ENCODE peak calls at places on chromosomes 16 and 17, in nine cellular contexts. D is ascending aorta, V is fibroblast of lung, K is fibroblast of pulmonary artery, Z is left ventricle myocardium inferior, E is endodermal cell, S is GM12865, L is choroid plexus epithelial cell, N is GM12878. U is an unnamed sample.

GRCh38 chr16:48498761-48499600 is 111.0 kb downstream of the N4BP1 start:
- DNase-seq in D (no peak), V (peak; percentile 96), K (peak; percentile 96), N (no peak), E (no peak), Z (no peak), L (peak; percentile 94), S (no peak), U (peak; percentile 95)

GRCh38 chr16:50309527-50310307 is 43.4 kb downstream of the ADCY7 start:
- DNase-seq in V (no peak), N (no peak), E (peak; percentile 59), S (no peak), K (no peak), L (no peak), Z (no peak), D (no peak), U (peak; percentile 21)

GRCh38 chr17:83099570-83100181 is 20.3 kb downstream of the METRNL start:
- DNase-seq in D (no peak), N (no peak), V (peak; percentile 20), Z (no peak), E (no peak), L (peak; percentile 37), K (no peak), S (no peak), U (no peak)

GRCh38 chr16:440627-441026 is 15.2 kb downstream of the RAB11FIP3 start:
- DNase-seq in K (no peak), L (no peak), N (no peak), V (no peak), Z (no peak), S (no peak), D (no peak), E (no peak), U (no peak)

GRCh38 chr17:42429726-42430464 is 6.8 kb upstream of the CAVIN1 start:
- DNase-seq in E (peak; percentile 64), N (no peak), K (no peak), V (no peak), Z (no peak), S (no peak), D (no peak), L (no peak), U (no peak)

GRCh38 chr17:60863892-60864673 is 186.4 kb downstream of the BCAS3 start:
- DNase-seq in N (no peak), D (no peak), K (peak; percentile 20), Z (no peak), V (peak; percentile 28), L (peak; percentile 28), S (peak; percentile 34), E (no peak), U (no peak)

GRCh38 chr17:65027305-65027704 is 29.2 kb downstream of the GNA13 start:
- DNase-seq in L (peak; percentile 77), K (peak; percentile 88), S (peak; percentile 81), D (no peak), N (peak; percentile 45), V (peak; percentile 69), E (peak; percentile 82), Z (no peak), U (peak; percentile 85)

GRCh38 chr17:77597421-77598240 is 360.9 kb upstream of the TNRC6C start:
- DNase-seq in V (no peak), S (no peak), E (no peak), N (no peak), L (no peak), Z (no peak), D (no peak), K (no peak), U (no peak)

GRCh38 chr16:851871-852270 is 51.3 kb upstream of the GNG13 start:
- DNase-seq in Z (no peak), E (no peak), L (no peak), D (no peak), V (no peak), S (no peak), K (no peak), N (no peak), U (no peak)

GRCh38 chr16:632486-633335 is 1.9 kb downstream of the WFIKKN1 start:
- DNase-seq in L (no peak), K (no peak), V (no peak), E (no peak), S (no peak), D (no peak), N (no peak), Z (no peak), U (no peak)

GRCh38 chr16:24853830-24854229 is 8.1 kb downstream of the SLC5A11 start:
- DNase-seq in D (no peak), K (peak; percentile 72), V (peak; percentile 36), Z (peak; percentile 19), E (no peak), L (peak; percentile 70), N (no peak), S (no peak), U (peak; percentile 54)

GRCh38 chr17:43661699-43662431 is at the start of gene MEOX1:
- DNase-seq in S (peak; percentile 82), Z (no peak), E (peak; percentile 66), N (peak; percentile 79), V (peak; percentile 71), D (no peak), L (peak; percentile 70), K (peak; percentile 54), U (peak; percentile 64)

DNA sequence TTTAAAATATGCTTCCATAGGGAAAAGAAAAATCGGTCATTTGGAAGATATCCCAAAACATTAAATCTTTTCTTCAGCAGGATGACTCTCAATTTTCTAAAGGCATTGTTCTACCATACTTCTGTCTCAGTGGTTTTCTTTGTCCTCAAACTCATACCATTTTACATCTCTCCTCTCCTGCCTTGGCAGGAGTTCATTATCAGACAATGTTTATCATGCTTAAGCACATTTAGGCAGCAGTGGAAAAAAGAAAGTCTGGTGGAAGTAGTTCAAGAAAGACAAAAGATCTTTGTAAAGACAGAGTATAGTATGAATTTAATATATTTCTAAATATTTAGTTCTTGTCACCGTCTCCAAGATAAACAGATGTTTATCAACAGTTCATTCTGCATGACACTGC is 68.2 kb downstream of the CDK12 start:
- DNase-seq in V (no peak), D (no peak), N (no peak), Z (no peak), S (no peak), K (no peak), E (no peak), L (no peak), U (no peak)
- H3K4me3 ChIP-seq in V (no peak overlapping the region), D (no peak overlapping the region), N (no peak overlapping the region), Z (no peak overlapping the region), S (no peak overlapping the region), K (no peak overlapping the region), E (no peak overlapping the region), L (no peak overlapping the region), U (no peak overlapping the region)

GRCh38 chr16:86590501-86591144 is 12.3 kb downstream of the FOXL1 start:
- DNase-seq in E (no peak), L (peak; percentile 79), Z (no peak), N (no peak), S (no peak), K (peak; percentile 93), D (no peak), V (peak; percentile 89), U (peak; percentile 97)

GRCh38 chr16:86587487-86587886 is 9.1 kb downstream of the FOXL1 start:
- DNase-seq in K (no peak), L (no peak), V (no peak), E (no peak), D (no peak), S (no peak), Z (no peak), N (no peak), U (no peak)

GRCh38 chr16:86594712-86595111 is 16.4 kb downstream of the FOXL1 start:
- DNase-seq in D (no peak), S (no peak), E (no peak), N (no peak), Z (no peak), L (no peak), V (peak; percentile 39), K (no peak), U (no peak)

GRCh38 chr16:86593913-86594312 is 15.6 kb downstream of the FOXL1 start:
- DNase-seq in K (no peak), E (no peak), V (no peak), N (no peak), D (no peak), S (no peak), L (no peak), Z (no peak), U (no peak)

GRCh38 chr16:86591270-86591669 is 12.9 kb downstream of the FOXL1 start:
- DNase-seq in E (no peak), L (no peak), Z (no peak), V (no peak), D (no peak), S (no peak), K (no peak), N (no peak), U (no peak)
- H3K4me3 ChIP-seq in E (no peak overlapping the region), L (no peak overlapping the region), Z (no peak overlapping the region), V (no peak overlapping the region), D (no peak overlapping the region), S (no peak overlapping the region), K (no peak overlapping the region), N (no peak overlapping the region), U (no peak overlapping the region)

DNA sequence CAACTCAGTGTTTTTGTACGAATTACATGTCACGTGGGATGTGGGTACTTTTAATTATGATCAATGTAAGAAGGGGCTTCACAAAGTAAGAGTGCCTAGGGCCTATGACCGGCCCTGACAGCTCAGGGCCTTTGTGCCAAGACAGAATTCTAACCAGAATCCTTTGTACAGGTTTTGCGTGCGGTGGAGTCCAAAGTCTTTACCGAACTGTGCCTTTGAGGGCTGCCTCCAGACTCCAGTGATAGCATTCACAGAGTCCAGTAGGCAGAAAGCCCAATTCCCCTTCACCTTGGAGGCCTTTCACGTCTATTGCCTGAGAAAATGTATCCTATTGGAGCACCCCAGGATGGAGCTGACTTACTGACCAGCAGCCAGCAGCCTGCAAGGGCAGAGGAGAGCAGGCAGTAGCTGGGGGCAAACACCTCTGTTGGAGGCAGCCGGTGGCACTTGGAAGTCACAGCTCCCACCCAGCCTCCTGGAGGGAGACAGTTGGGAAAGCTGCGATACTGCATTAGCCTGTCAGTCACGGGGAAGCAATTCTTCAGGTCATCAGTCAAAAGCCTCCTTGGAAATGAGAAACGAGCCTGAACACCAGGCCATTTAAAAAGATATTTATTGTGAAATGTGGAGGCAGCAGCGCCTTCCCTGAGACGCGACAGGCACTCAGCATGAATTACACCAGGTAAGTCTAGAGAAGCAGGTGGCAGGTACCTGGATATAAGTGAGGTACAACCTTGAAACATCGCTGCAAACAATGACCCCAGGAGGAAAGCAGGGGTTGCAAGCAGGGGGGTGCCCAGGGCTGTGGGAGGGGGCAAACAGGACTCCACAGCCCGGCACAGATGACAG is 98.1 kb upstream of the CDYL2 start:
- DNase-seq in Z (no peak), L (no peak), D (no peak), E (peak; percentile 24), K (no peak), V (no peak), S (no peak), N (no peak), U (no peak)
- H3K4me3 ChIP-seq in Z (no peak overlapping the region), L (no peak overlapping the region), D (no peak overlapping the region), E (no peak overlapping the region), K (no peak overlapping the region), V (no peak overlapping the region), S (no peak overlapping the region), N (no peak overlapping the region), U (no peak overlapping the region)

DNA sequence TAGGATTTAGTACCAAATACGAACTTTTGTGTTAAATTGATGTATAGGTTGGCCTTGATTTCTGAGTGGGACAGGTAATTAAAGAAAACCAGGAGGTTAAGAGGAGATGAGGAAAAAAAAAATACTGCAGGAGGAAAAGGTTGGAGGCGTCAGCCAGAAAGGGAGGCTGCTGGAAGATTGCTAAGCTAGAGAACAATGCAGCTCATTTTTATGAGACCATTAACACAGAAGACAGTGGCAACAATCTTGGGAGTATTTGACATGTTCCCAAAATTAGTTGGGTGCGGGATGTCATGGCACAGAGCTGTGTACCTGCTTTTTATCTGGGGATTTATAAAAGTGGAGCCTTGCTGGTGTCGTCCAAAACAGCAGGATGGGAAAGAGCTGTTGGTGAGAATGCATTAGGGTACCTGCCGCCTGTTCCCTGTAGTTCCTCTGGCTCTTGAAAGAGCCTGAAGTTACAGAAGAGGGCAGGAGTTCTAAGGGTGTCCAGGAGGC is 229.3 kb downstream of the RBFOX1 start:
- DNase-seq in L (no peak), N (no peak), D (no peak), Z (no peak), E (no peak), S (no peak), V (no peak), K (no peak), U (no peak)
- H3K4me3 ChIP-seq in L (no peak overlapping the region), N (no peak overlapping the region), D (no peak overlapping the region), Z (no peak overlapping the region), E (no peak overlapping the region), S (no peak overlapping the region), V (no peak overlapping the region), K (no peak overlapping the region), U (no peak overlapping the region)